ENCODE peak calls at places on chromosomes 2 and 18, in ten cellular contexts. One of them, this sample, is unnamed.

GRCh38 chr2:2650608-2651375 is 319.7 kb upstream of the MYT1L start:
- DNase-seq in activated CD4-positive, alpha-beta T cell treated with anti-CD3 and anti-CD28 coated beads, Interleukin-2, amount 50 U/mL, for 48 hours: no peak
- DNase-seq in small intestine: no peak
- DNase-seq in activated effector memory CD4-positive, alpha-beta T cell treated with anti-CD3 and anti-CD28 coated beads, Interleukin-2, amount 50 U/mL, for 16 hours: no peak
- DNase-seq in cardiac muscle cell: no peak
- DNase-seq in NCI-H2029 treated with DMSO at 0.1 percent for 48 hours: no peak
- DNase-seq in sciatic nerve: peak; percentile 28
- DNase-seq in NCI-H460: no peak
- DNase-seq in amniotic stem cell: no peak
- DNase-seq in WTC11: no peak
- DNase-seq in this sample: no peak

GRCh38 chr2:41948397-41948763 is 99.4 kb upstream of the PKDCC start:
- DNase-seq in activated CD4-positive, alpha-beta T cell treated with anti-CD3 and anti-CD28 coated beads, Interleukin-2, amount 50 U/mL, for 48 hours: no peak
- DNase-seq in small intestine: no peak
- DNase-seq in activated effector memory CD4-positive, alpha-beta T cell treated with anti-CD3 and anti-CD28 coated beads, Interleukin-2, amount 50 U/mL, for 16 hours: no peak
- DNase-seq in cardiac muscle cell: no peak
- DNase-seq in NCI-H2029 treated with DMSO at 0.1 percent for 48 hours: no peak
- DNase-seq in sciatic nerve: no peak
- DNase-seq in NCI-H460: no peak
- DNase-seq in amniotic stem cell: no peak
- DNase-seq in WTC11: no peak
- DNase-seq in this sample: no peak

GRCh38 chr18:79440728-79441127 is 45.0 kb downstream of the NFATC1 start:
- DNase-seq in activated CD4-positive, alpha-beta T cell treated with anti-CD3 and anti-CD28 coated beads, Interleukin-2, amount 50 U/mL, for 48 hours: no peak
- DNase-seq in small intestine: peak; percentile 74
- DNase-seq in activated effector memory CD4-positive, alpha-beta T cell treated with anti-CD3 and anti-CD28 coated beads, Interleukin-2, amount 50 U/mL, for 16 hours: no peak
- DNase-seq in cardiac muscle cell: no peak
- DNase-seq in NCI-H2029 treated with DMSO at 0.1 percent for 48 hours: no peak
- DNase-seq in sciatic nerve: no peak
- DNase-seq in NCI-H460: no peak
- DNase-seq in amniotic stem cell: no peak
- DNase-seq in WTC11: no peak
- DNase-seq in this sample: no peak

GRCh38 chr2:3492951-3493609 is 26.3 kb downstream of the ADI1 start:
- DNase-seq in activated CD4-positive, alpha-beta T cell treated with anti-CD3 and anti-CD28 coated beads, Interleukin-2, amount 50 U/mL, for 48 hours: no peak
- DNase-seq in small intestine: no peak
- DNase-seq in activated effector memory CD4-positive, alpha-beta T cell treated with anti-CD3 and anti-CD28 coated beads, Interleukin-2, amount 50 U/mL, for 16 hours: no peak
- DNase-seq in cardiac muscle cell: no peak
- DNase-seq in NCI-H2029 treated with DMSO at 0.1 percent for 48 hours: no peak
- DNase-seq in sciatic nerve: peak; percentile 83
- DNase-seq in NCI-H460: no peak
- DNase-seq in amniotic stem cell: peak; percentile 38
- DNase-seq in WTC11: no peak
- DNase-seq in this sample: no peak

GRCh38 chr18:3594760-3595241 is 144.8 kb downstream of the TGIF1 start:
- DNase-seq in activated CD4-positive, alpha-beta T cell treated with anti-CD3 and anti-CD28 coated beads, Interleukin-2, amount 50 U/mL, for 48 hours: peak; percentile 40
- DNase-seq in small intestine: peak; percentile 56
- DNase-seq in activated effector memory CD4-positive, alpha-beta T cell treated with anti-CD3 and anti-CD28 coated beads, Interleukin-2, amount 50 U/mL, for 16 hours: peak; percentile 78
- DNase-seq in cardiac muscle cell: no peak
- DNase-seq in NCI-H2029 treated with DMSO at 0.1 percent for 48 hours: no peak
- DNase-seq in sciatic nerve: no peak
- DNase-seq in NCI-H460: no peak
- DNase-seq in amniotic stem cell: no peak
- DNase-seq in WTC11: no peak
- DNase-seq in this sample: peak; percentile 15

GRCh38 chr2:126288362-126288761 is 367.6 kb upstream of the GYPC start:
- DNase-seq in activated CD4-positive, alpha-beta T cell treated with anti-CD3 and anti-CD28 coated beads, Interleukin-2, amount 50 U/mL, for 48 hours: no peak
- DNase-seq in small intestine: no peak
- DNase-seq in activated effector memory CD4-positive, alpha-beta T cell treated with anti-CD3 and anti-CD28 coated beads, Interleukin-2, amount 50 U/mL, for 16 hours: no peak
- DNase-seq in cardiac muscle cell: no peak
- DNase-seq in NCI-H2029 treated with DMSO at 0.1 percent for 48 hours: no peak
- DNase-seq in sciatic nerve: no peak
- DNase-seq in NCI-H460: no peak
- DNase-seq in amniotic stem cell: no peak
- DNase-seq in WTC11: no peak
- DNase-seq in this sample: no peak

GRCh38 chr2:25305809-25306208 is 35.9 kb downstream of the DNMT3A start:
- DNase-seq in activated CD4-positive, alpha-beta T cell treated with anti-CD3 and anti-CD28 coated beads, Interleukin-2, amount 50 U/mL, for 48 hours: no peak
- DNase-seq in small intestine: no peak
- DNase-seq in activated effector memory CD4-positive, alpha-beta T cell treated with anti-CD3 and anti-CD28 coated beads, Interleukin-2, amount 50 U/mL, for 16 hours: no peak
- DNase-seq in cardiac muscle cell: no peak
- DNase-seq in NCI-H2029 treated with DMSO at 0.1 percent for 48 hours: no peak
- DNase-seq in sciatic nerve: no peak
- DNase-seq in NCI-H460: no peak
- DNase-seq in amniotic stem cell: no peak
- DNase-seq in WTC11: no peak
- DNase-seq in this sample: no peak

GRCh38 chr2:138712212-138712979 is 67.8 kb downstream of the NXPH2 start:
- DNase-seq in activated CD4-positive, alpha-beta T cell treated with anti-CD3 and anti-CD28 coated beads, Interleukin-2, amount 50 U/mL, for 48 hours: no peak
- DNase-seq in small intestine: no peak
- DNase-seq in activated effector memory CD4-positive, alpha-beta T cell treated with anti-CD3 and anti-CD28 coated beads, Interleukin-2, amount 50 U/mL, for 16 hours: no peak
- DNase-seq in cardiac muscle cell: no peak
- DNase-seq in NCI-H2029 treated with DMSO at 0.1 percent for 48 hours: no peak
- DNase-seq in sciatic nerve: no peak
- DNase-seq in NCI-H460: no peak
- DNase-seq in amniotic stem cell: no peak
- DNase-seq in WTC11: no peak
- DNase-seq in this sample: no peak

GRCh38 chr2:164903944-164904343 is 51.4 kb downstream of the SLC38A11 start:
- DNase-seq in activated CD4-positive, alpha-beta T cell treated with anti-CD3 and anti-CD28 coated beads, Interleukin-2, amount 50 U/mL, for 48 hours: no peak
- DNase-seq in small intestine: no peak
- DNase-seq in activated effector memory CD4-positive, alpha-beta T cell treated with anti-CD3 and anti-CD28 coated beads, Interleukin-2, amount 50 U/mL, for 16 hours: no peak
- DNase-seq in cardiac muscle cell: no peak
- DNase-seq in NCI-H2029 treated with DMSO at 0.1 percent for 48 hours: peak; percentile 23
- DNase-seq in sciatic nerve: no peak
- DNase-seq in NCI-H460: no peak
- DNase-seq in amniotic stem cell: no peak
- DNase-seq in WTC11: no peak
- DNase-seq in this sample: no peak

GRCh38 chr18:45562567-45563479 is 52.5 kb upstream of the SLC14A2 start:
- DNase-seq in activated CD4-positive, alpha-beta T cell treated with anti-CD3 and anti-CD28 coated beads, Interleukin-2, amount 50 U/mL, for 48 hours: no peak
- DNase-seq in small intestine: peak; percentile 33
- DNase-seq in activated effector memory CD4-positive, alpha-beta T cell treated with anti-CD3 and anti-CD28 coated beads, Interleukin-2, amount 50 U/mL, for 16 hours: no peak
- DNase-seq in cardiac muscle cell: no peak
- DNase-seq in NCI-H2029 treated with DMSO at 0.1 percent for 48 hours: no peak
- DNase-seq in sciatic nerve: peak; percentile 82
- DNase-seq in NCI-H460: no peak
- DNase-seq in amniotic stem cell: no peak
- DNase-seq in WTC11: no peak
- DNase-seq in this sample: no peak

GRCh38 chr2:2747797-2748301 is 416.8 kb upstream of the MYT1L start:
- DNase-seq in activated CD4-positive, alpha-beta T cell treated with anti-CD3 and anti-CD28 coated beads, Interleukin-2, amount 50 U/mL, for 48 hours: no peak
- DNase-seq in small intestine: no peak
- DNase-seq in activated effector memory CD4-positive, alpha-beta T cell treated with anti-CD3 and anti-CD28 coated beads, Interleukin-2, amount 50 U/mL, for 16 hours: no peak
- DNase-seq in cardiac muscle cell: no peak
- DNase-seq in NCI-H2029 treated with DMSO at 0.1 percent for 48 hours: peak; percentile 27
- DNase-seq in sciatic nerve: no peak
- DNase-seq in NCI-H460: no peak
- DNase-seq in amniotic stem cell: no peak
- DNase-seq in WTC11: no peak
- DNase-seq in this sample: no peak

GRCh38 chr2:127701651-127702394 is 526 bp downstream of the SFT2D3 start:
- DNase-seq in activated CD4-positive, alpha-beta T cell treated with anti-CD3 and anti-CD28 coated beads, Interleukin-2, amount 50 U/mL, for 48 hours: peak; percentile 71
- DNase-seq in small intestine: peak; percentile 83
- DNase-seq in activated effector memory CD4-positive, alpha-beta T cell treated with anti-CD3 and anti-CD28 coated beads, Interleukin-2, amount 50 U/mL, for 16 hours: peak; percentile 93
- DNase-seq in cardiac muscle cell: peak; percentile 85
- DNase-seq in NCI-H2029 treated with DMSO at 0.1 percent for 48 hours: peak; percentile 5
- DNase-seq in sciatic nerve: peak; percentile 82
- DNase-seq in NCI-H460: peak; percentile 52
- DNase-seq in amniotic stem cell: peak; percentile 39
- DNase-seq in WTC11: peak; percentile 73
- DNase-seq in this sample: peak; percentile 70

GRCh38 chr2:64063924-64064331 is 44.7 kb upstream of the VPS54 start:
- DNase-seq in activated CD4-positive, alpha-beta T cell treated with anti-CD3 and anti-CD28 coated beads, Interleukin-2, amount 50 U/mL, for 48 hours: no peak
- DNase-seq in small intestine: peak; percentile 39
- DNase-seq in activated effector memory CD4-positive, alpha-beta T cell treated with anti-CD3 and anti-CD28 coated beads, Interleukin-2, amount 50 U/mL, for 16 hours: no peak
- DNase-seq in cardiac muscle cell: peak; percentile 68
- DNase-seq in NCI-H2029 treated with DMSO at 0.1 percent for 48 hours: peak; percentile 79
- DNase-seq in sciatic nerve: no peak
- DNase-seq in NCI-H460: no peak
- DNase-seq in amniotic stem cell: no peak
- DNase-seq in WTC11: no peak
- DNase-seq in this sample: no peak

GRCh38 chr2:213885485-213885884 is 525.4 kb upstream of the VWC2L start:
- DNase-seq in activated CD4-positive, alpha-beta T cell treated with anti-CD3 and anti-CD28 coated beads, Interleukin-2, amount 50 U/mL, for 48 hours: no peak
- DNase-seq in small intestine: no peak
- DNase-seq in activated effector memory CD4-positive, alpha-beta T cell treated with anti-CD3 and anti-CD28 coated beads, Interleukin-2, amount 50 U/mL, for 16 hours: no peak
- DNase-seq in cardiac muscle cell: no peak
- DNase-seq in NCI-H2029 treated with DMSO at 0.1 percent for 48 hours: no peak
- DNase-seq in sciatic nerve: no peak
- DNase-seq in NCI-H460: no peak
- DNase-seq in amniotic stem cell: no peak
- DNase-seq in WTC11: no peak
- DNase-seq in this sample: no peak

GRCh38 chr2:1995987-1996386 is 251.7 kb upstream of the PXDN start:
- DNase-seq in activated CD4-positive, alpha-beta T cell treated with anti-CD3 and anti-CD28 coated beads, Interleukin-2, amount 50 U/mL, for 48 hours: no peak
- DNase-seq in small intestine: no peak
- DNase-seq in activated effector memory CD4-positive, alpha-beta T cell treated with anti-CD3 and anti-CD28 coated beads, Interleukin-2, amount 50 U/mL, for 16 hours: no peak
- DNase-seq in cardiac muscle cell: no peak
- DNase-seq in NCI-H2029 treated with DMSO at 0.1 percent for 48 hours: peak; percentile 22
- DNase-seq in sciatic nerve: no peak
- DNase-seq in NCI-H460: no peak
- DNase-seq in amniotic stem cell: no peak
- DNase-seq in WTC11: no peak
- DNase-seq in this sample: no peak

GRCh38 chr2:25341031-25341727 is 546 bp downstream of the DNMT3A start:
- DNase-seq in activated CD4-positive, alpha-beta T cell treated with anti-CD3 and anti-CD28 coated beads, Interleukin-2, amount 50 U/mL, for 48 hours: no peak
- DNase-seq in small intestine: no peak
- DNase-seq in activated effector memory CD4-positive, alpha-beta T cell treated with anti-CD3 and anti-CD28 coated beads, Interleukin-2, amount 50 U/mL, for 16 hours: peak; percentile 75
- DNase-seq in cardiac muscle cell: peak; percentile 62
- DNase-seq in NCI-H2029 treated with DMSO at 0.1 percent for 48 hours: no peak
- DNase-seq in sciatic nerve: no peak
- DNase-seq in NCI-H460: no peak
- DNase-seq in amniotic stem cell: no peak
- DNase-seq in WTC11: no peak
- DNase-seq in this sample: no peak

GRCh38 chr18:57441395-57441794 is 6.2 kb downstream of the ONECUT2 start:
- DNase-seq in activated CD4-positive, alpha-beta T cell treated with anti-CD3 and anti-CD28 coated beads, Interleukin-2, amount 50 U/mL, for 48 hours: no peak
- DNase-seq in small intestine: peak; percentile 58
- DNase-seq in activated effector memory CD4-positive, alpha-beta T cell treated with anti-CD3 and anti-CD28 coated beads, Interleukin-2, amount 50 U/mL, for 16 hours: no peak
- DNase-seq in cardiac muscle cell: no peak
- DNase-seq in NCI-H2029 treated with DMSO at 0.1 percent for 48 hours: no peak
- DNase-seq in sciatic nerve: no peak
- DNase-seq in NCI-H460: no peak
- DNase-seq in amniotic stem cell: no peak
- DNase-seq in WTC11: peak; percentile 69
- DNase-seq in this sample: no peak

GRCh38 chr2:45782968-45783367 is 131.5 kb downstream of the PRKCE start:
- DNase-seq in activated CD4-positive, alpha-beta T cell treated with anti-CD3 and anti-CD28 coated beads, Interleukin-2, amount 50 U/mL, for 48 hours: no peak
- DNase-seq in small intestine: no peak
- DNase-seq in activated effector memory CD4-positive, alpha-beta T cell treated with anti-CD3 and anti-CD28 coated beads, Interleukin-2, amount 50 U/mL, for 16 hours: no peak
- DNase-seq in cardiac muscle cell: no peak
- DNase-seq in NCI-H2029 treated with DMSO at 0.1 percent for 48 hours: no peak
- DNase-seq in sciatic nerve: no peak
- DNase-seq in NCI-H460: no peak
- DNase-seq in amniotic stem cell: no peak
- DNase-seq in WTC11: no peak
- DNase-seq in this sample: no peak

GRCh38 chr2:209579236-209579749 is 155.4 kb downstream of the MAP2 start:
- DNase-seq in activated CD4-positive, alpha-beta T cell treated with anti-CD3 and anti-CD28 coated beads, Interleukin-2, amount 50 U/mL, for 48 hours: no peak
- DNase-seq in small intestine: no peak
- DNase-seq in activated effector memory CD4-positive, alpha-beta T cell treated with anti-CD3 and anti-CD28 coated beads, Interleukin-2, amount 50 U/mL, for 16 hours: no peak
- DNase-seq in cardiac muscle cell: no peak
- DNase-seq in NCI-H2029 treated with DMSO at 0.1 percent for 48 hours: peak; percentile 62
- DNase-seq in sciatic nerve: peak; percentile 53
- DNase-seq in NCI-H460: no peak
- DNase-seq in amniotic stem cell: no peak
- DNase-seq in WTC11: peak; percentile 21
- DNase-seq in this sample: no peak